ENCODE peak calls at places on chromosome 18, in five cellular contexts. One of them, this sample, is unnamed.

GRCh38 chr18:3265564-3266033 is 3.7 kb downstream of the MYL12B start:
- DNase-seq in adrenal gland: no peak
- DNase-seq in right lobe of liver: no peak
- DNase-seq in fibroblast of the aortic adventitia: peak
- DNase-seq in tibial artery: no peak
- DNase-seq in this sample: peak

GRCh38 chr18:46190667-46191066 is 86.5 kb downstream of the HAUS1 start:
- DNase-seq in fibroblast of the aortic adventitia: no peak
- DNase-seq in adrenal gland: no peak
- DNase-seq in right lobe of liver: no peak
- DNase-seq in tibial artery: no peak
- DNase-seq in this sample: no peak

GRCh38 chr18:55284614-55285013 is 303.4 kb downstream of the TCF4 start:
- DNase-seq in adrenal gland: no peak
- DNase-seq in tibial artery: no peak
- DNase-seq in fibroblast of the aortic adventitia: no peak
- DNase-seq in right lobe of liver: no peak
- DNase-seq in this sample: no peak

GRCh38 chr18:60656563-60656962 is 284.0 kb upstream of the MC4R start:
- DNase-seq in tibial artery: no peak
- DNase-seq in fibroblast of the aortic adventitia: no peak
- DNase-seq in adrenal gland: no peak
- DNase-seq in right lobe of liver: no peak
- DNase-seq in this sample: no peak

GRCh38 chr18:12769644-12770440 is 67.0 kb downstream of the PSMG2 start:
- DNase-seq in adrenal gland: peak
- DNase-seq in tibial artery: no peak
- DNase-seq in right lobe of liver: no peak
- DNase-seq in fibroblast of the aortic adventitia: no peak
- DNase-seq in this sample: no peak

GRCh38 chr18:12908706-12909105 is 24.7 kb upstream of the PTPN2 start:
- DNase-seq in fibroblast of the aortic adventitia: peak
- DNase-seq in right lobe of liver: no peak
- DNase-seq in adrenal gland: no peak
- DNase-seq in tibial artery: no peak
- DNase-seq in this sample: peak

GRCh38 chr18:14089781-14090180 is 42.5 kb downstream of the ZNF519 start:
- DNase-seq in tibial artery: no peak
- DNase-seq in right lobe of liver: no peak
- DNase-seq in adrenal gland: no peak
- DNase-seq in fibroblast of the aortic adventitia: no peak
- DNase-seq in this sample: no peak

GRCh38 chr18:61273533-61273932 is 59.7 kb upstream of the CDH20 start:
- DNase-seq in fibroblast of the aortic adventitia: no peak
- DNase-seq in right lobe of liver: no peak
- DNase-seq in tibial artery: no peak
- DNase-seq in adrenal gland: no peak
- DNase-seq in this sample: no peak

GRCh38 chr18:33581816-33582215 is 3.8 kb downstream of the ASXL3 start:
- DNase-seq in fibroblast of the aortic adventitia: no peak
- DNase-seq in right lobe of liver: no peak
- DNase-seq in adrenal gland: no peak
- DNase-seq in tibial artery: no peak
- DNase-seq in this sample: no peak

GRCh38 chr18:30492552-30493129 is 549.9 kb downstream of the DSC3 start:
- DNase-seq in adrenal gland: no peak
- DNase-seq in fibroblast of the aortic adventitia: no peak
- DNase-seq in tibial artery: no peak
- DNase-seq in right lobe of liver: no peak
- DNase-seq in this sample: no peak

GRCh38 chr18:32139835-32140283 is 48.2 kb downstream of the RNF138 start:
- DNase-seq in right lobe of liver: no peak
- DNase-seq in tibial artery: no peak
- DNase-seq in fibroblast of the aortic adventitia: no peak
- DNase-seq in adrenal gland: no peak
- DNase-seq in this sample: no peak

GRCh38 chr18:10878703-10879102 is 270.7 kb downstream of the PIEZO2 start:
- DNase-seq in tibial artery: no peak
- DNase-seq in adrenal gland: no peak
- DNase-seq in fibroblast of the aortic adventitia: no peak
- DNase-seq in right lobe of liver: no peak
- DNase-seq in this sample: no peak

GRCh38 chr18:59696311-59697235 is 650 bp downstream of the CCBE1 start:
- DNase-seq in fibroblast of the aortic adventitia: peak
- DNase-seq in adrenal gland: no peak
- DNase-seq in right lobe of liver: no peak
- DNase-seq in tibial artery: no peak
- DNase-seq in this sample: peak

GRCh38 chr18:57951999-57952774 is 91.8 kb upstream of the NEDD4L start:
- DNase-seq in right lobe of liver: no peak
- DNase-seq in fibroblast of the aortic adventitia: peak
- DNase-seq in tibial artery: no peak
- DNase-seq in adrenal gland: no peak
- DNase-seq in this sample: no peak

GRCh38 chr18:53864758-53865157 is 359.7 kb downstream of the MBD2 start:
- DNase-seq in right lobe of liver: no peak
- DNase-seq in tibial artery: no peak
- DNase-seq in fibroblast of the aortic adventitia: peak
- DNase-seq in adrenal gland: no peak
- DNase-seq in this sample: peak

GRCh38 chr18:62101236-62101635 is 85.6 kb downstream of the PIGN start:
- DNase-seq in tibial artery: no peak
- DNase-seq in right lobe of liver: no peak
- DNase-seq in fibroblast of the aortic adventitia: peak
- DNase-seq in adrenal gland: no peak
- DNase-seq in this sample: peak

GRCh38 chr18:3037423-3037915 is 24.5 kb upstream of the LPIN2 start:
- DNase-seq in adrenal gland: peak
- DNase-seq in right lobe of liver: no peak
- DNase-seq in tibial artery: no peak
- DNase-seq in fibroblast of the aortic adventitia: peak
- DNase-seq in this sample: peak

GRCh38 chr18:53798516-53798915 is 426.0 kb downstream of the MBD2 start:
- DNase-seq in tibial artery: no peak
- DNase-seq in adrenal gland: no peak
- DNase-seq in fibroblast of the aortic adventitia: peak
- DNase-seq in right lobe of liver: no peak
- DNase-seq in this sample: no peak

GRCh38 chr18:58373486-58373885 is 255.4 kb downstream of the ALPK2 start:
- DNase-seq in tibial artery: no peak
- DNase-seq in adrenal gland: no peak
- DNase-seq in fibroblast of the aortic adventitia: no peak
- DNase-seq in right lobe of liver: no peak
- DNase-seq in this sample: no peak

GRCh38 chr18:56565596-56566355 is 72.6 kb downstream of the TXNL1 start:
- DNase-seq in tibial artery: no peak
- DNase-seq in adrenal gland: no peak
- DNase-seq in fibroblast of the aortic adventitia: peak
- DNase-seq in right lobe of liver: no peak
- DNase-seq in this sample: peak

GRCh38 chr18:21300616-21301200 is 58.7 kb downstream of the GREB1L start:
- DNase-seq in tibial artery: no peak
- DNase-seq in right lobe of liver: no peak
- DNase-seq in fibroblast of the aortic adventitia: no peak
- DNase-seq in adrenal gland: no peak
- DNase-seq in this sample: peak

GRCh38 chr18:3481696-3482210 is 31.8 kb downstream of the TGIF1 start:
- DNase-seq in tibial artery: no peak
- DNase-seq in right lobe of liver: no peak
- DNase-seq in fibroblast of the aortic adventitia: peak
- DNase-seq in adrenal gland: no peak
- DNase-seq in this sample: peak

GRCh38 chr18:56756971-56757370 is 105.8 kb downstream of the WDR7 start:
- DNase-seq in adrenal gland: peak
- DNase-seq in tibial artery: no peak
- DNase-seq in right lobe of liver: peak
- DNase-seq in fibroblast of the aortic adventitia: no peak
- DNase-seq in this sample: no peak

GRCh38 chr18:354003-354402 is 86.2 kb upstream of the THOC1 start:
- DNase-seq in fibroblast of the aortic adventitia: peak
- DNase-seq in adrenal gland: no peak
- DNase-seq in right lobe of liver: no peak
- DNase-seq in tibial artery: no peak
- DNase-seq in this sample: no peak

GRCh38 chr18:79916546-79917350 is 34.7 kb downstream of the SLC66A2 start:
- DNase-seq in adrenal gland: peak
- DNase-seq in tibial artery: peak
- DNase-seq in right lobe of liver: no peak
- DNase-seq in fibroblast of the aortic adventitia: no peak
- DNase-seq in this sample: no peak

GRCh38 chr18:31225668-31226067 is 63.0 kb upstream of the DSC1 start:
- DNase-seq in fibroblast of the aortic adventitia: peak
- DNase-seq in tibial artery: no peak
- DNase-seq in adrenal gland: no peak
- DNase-seq in right lobe of liver: no peak
- DNase-seq in this sample: peak

GRCh38 chr18:80202264-80202998 is 44.9 kb downstream of the PARD6G start:
- DNase-seq in right lobe of liver: no peak
- DNase-seq in fibroblast of the aortic adventitia: no peak
- DNase-seq in tibial artery: no peak
- DNase-seq in adrenal gland: peak
- DNase-seq in this sample: no peak

GRCh38 chr18:79429785-79430281 is 34.1 kb downstream of the NFATC1 start:
- DNase-seq in right lobe of liver: no peak
- DNase-seq in tibial artery: no peak
- DNase-seq in fibroblast of the aortic adventitia: no peak
- DNase-seq in adrenal gland: no peak
- DNase-seq in this sample: no peak

GRCh38 chr18:78418379-78418778 is 561.2 kb upstream of the SALL3 start:
- DNase-seq in fibroblast of the aortic adventitia: no peak
- DNase-seq in tibial artery: no peak
- DNase-seq in right lobe of liver: no peak
- DNase-seq in adrenal gland: no peak
- DNase-seq in this sample: no peak

GRCh38 chr18:13018379-13018778 is 27.2 kb downstream of the CEP192 start:
- DNase-seq in right lobe of liver: no peak
- DNase-seq in fibroblast of the aortic adventitia: no peak
- DNase-seq in tibial artery: no peak
- DNase-seq in adrenal gland: no peak
- DNase-seq in this sample: no peak

GRCh38 chr18:26418225-26418624 is 130.1 kb downstream of the KCTD1 start:
- DNase-seq in right lobe of liver: no peak
- DNase-seq in tibial artery: no peak
- DNase-seq in adrenal gland: no peak
- DNase-seq in fibroblast of the aortic adventitia: no peak
- DNase-seq in this sample: no peak

GRCh38 chr18:59910967-59911366 is 11.2 kb downstream of the PMAIP1 start:
- DNase-seq in tibial artery: no peak
- DNase-seq in fibroblast of the aortic adventitia: peak
- DNase-seq in adrenal gland: peak
- DNase-seq in right lobe of liver: no peak
- DNase-seq in this sample: peak

GRCh38 chr18:3984163-3984757 is 470.8 kb downstream of the DLGAP1 start:
- DNase-seq in right lobe of liver: no peak
- DNase-seq in tibial artery: no peak
- DNase-seq in fibroblast of the aortic adventitia: no peak
- DNase-seq in adrenal gland: no peak
- DNase-seq in this sample: no peak

GRCh38 chr18:21187886-21188285 is 54.1 kb upstream of the GREB1L start:
- DNase-seq in tibial artery: no peak
- DNase-seq in fibroblast of the aortic adventitia: no peak
- DNase-seq in adrenal gland: no peak
- DNase-seq in right lobe of liver: no peak
- DNase-seq in this sample: no peak

GRCh38 chr18:62555135-62555534 is 32.3 kb downstream of the ZCCHC2 start:
- DNase-seq in right lobe of liver: no peak
- DNase-seq in adrenal gland: no peak
- DNase-seq in tibial artery: no peak
- DNase-seq in fibroblast of the aortic adventitia: peak
- DNase-seq in this sample: peak

GRCh38 chr18:78429127-78430108 is 550.2 kb upstream of the SALL3 start:
- DNase-seq in right lobe of liver: no peak
- DNase-seq in adrenal gland: no peak
- DNase-seq in fibroblast of the aortic adventitia: no peak
- DNase-seq in tibial artery: no peak
- DNase-seq in this sample: no peak

DNA sequence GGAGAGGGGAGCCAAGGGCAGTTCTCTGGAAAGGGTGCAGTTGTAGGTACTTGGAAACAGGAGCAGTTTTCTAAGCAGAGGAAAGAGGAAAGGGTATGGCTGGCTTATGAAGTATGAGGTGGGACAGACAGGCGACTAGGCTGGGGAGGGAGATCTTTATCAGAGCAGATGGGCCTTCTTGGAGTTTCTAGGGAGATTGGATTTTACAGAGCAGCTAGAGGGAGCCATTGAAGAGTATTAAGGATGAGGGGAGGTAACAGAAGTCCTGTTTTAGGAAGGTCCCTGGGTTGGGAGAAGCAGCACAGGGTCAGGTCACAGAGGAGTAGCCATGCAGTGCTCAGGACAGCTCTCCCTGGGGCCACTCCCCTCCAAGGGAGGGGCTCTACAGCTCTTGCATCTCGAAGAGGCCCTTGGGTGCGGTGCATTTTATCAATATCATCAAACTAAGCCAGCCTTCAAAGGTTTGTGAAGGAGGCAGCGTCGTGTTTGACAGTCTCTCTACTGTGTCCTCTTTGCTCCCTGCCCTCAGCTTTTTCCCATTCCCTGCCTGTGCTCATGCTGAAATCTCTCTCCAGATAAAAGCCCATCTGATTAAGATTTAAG is 154.3 kb downstream of the SETBP1 start:
- DNase-seq in adrenal gland: no peak
- DNase-seq in tibial artery: no peak
- DNase-seq in right lobe of liver: no peak
- DNase-seq in fibroblast of the aortic adventitia: no peak
- DNase-seq in this sample: no peak
- TF ChIP-seq CTCF in adrenal gland: no peak
- TF ChIP-seq CTCF in tibial artery: no peak
- TF ChIP-seq CTCF in right lobe of liver: no peak
- TF ChIP-seq CTCF in fibroblast of the aortic adventitia: no peak
- TF ChIP-seq CTCF in this sample: no peak

GRCh38 chr18:47794725-47795447 is 135.6 kb downstream of the SMAD2 start:
- DNase-seq in adrenal gland: no peak
- DNase-seq in fibroblast of the aortic adventitia: no peak
- DNase-seq in right lobe of liver: no peak
- DNase-seq in tibial artery: no peak
- DNase-seq in this sample: no peak
- H3K4me3 ChIP-seq in adrenal gland: no peak
- H3K4me3 ChIP-seq in fibroblast of the aortic adventitia: no peak
- H3K4me3 ChIP-seq in right lobe of liver: no peak
- H3K4me3 ChIP-seq in tibial artery: no peak
- H3K4me3 ChIP-seq in this sample: no peak

GRCh38 chr18:75247041-75247551 is 36.5 kb downstream of the TSHZ1 start:
- DNase-seq in right lobe of liver: no peak
- DNase-seq in adrenal gland: no peak
- DNase-seq in tibial artery: no peak
- DNase-seq in fibroblast of the aortic adventitia: peak
- DNase-seq in this sample: peak
- TF ChIP-seq CTCF in right lobe of liver: no peak
- TF ChIP-seq CTCF in adrenal gland: no peak
- TF ChIP-seq CTCF in tibial artery: no peak
- TF ChIP-seq CTCF in fibroblast of the aortic adventitia: no peak
- TF ChIP-seq CTCF in this sample: no peak

DNA sequence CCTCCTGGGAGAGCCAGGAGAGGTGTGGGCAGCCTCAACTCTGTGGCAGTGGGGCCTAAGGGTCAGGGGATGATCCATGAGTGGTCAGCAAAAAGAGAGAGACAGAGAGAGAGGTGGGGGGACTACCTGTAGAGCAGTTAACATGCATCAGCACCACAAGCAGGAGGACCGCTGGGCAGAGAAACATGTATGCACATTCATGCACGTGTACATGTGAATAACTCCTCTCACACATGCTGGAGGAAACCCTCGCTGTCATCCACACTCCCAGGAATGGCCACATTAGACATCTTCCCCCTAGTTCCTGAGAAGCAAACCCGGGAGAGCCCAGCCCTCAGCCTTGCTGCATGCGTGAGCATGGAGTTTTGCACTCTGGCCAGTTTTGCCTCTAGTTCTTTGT is 166.1 kb downstream of the SMAD7 start:
- DNase-seq in right lobe of liver: peak
- DNase-seq in tibial artery: peak
- DNase-seq in adrenal gland: no peak
- DNase-seq in fibroblast of the aortic adventitia: no peak
- DNase-seq in this sample: no peak
- H3K4me3 ChIP-seq in right lobe of liver: no peak
- H3K4me3 ChIP-seq in tibial artery: no peak
- H3K4me3 ChIP-seq in adrenal gland: no peak
- H3K4me3 ChIP-seq in fibroblast of the aortic adventitia: no peak
- H3K4me3 ChIP-seq in this sample: no peak